ENCODE peak calls at places on chromosomes 1 and 21, in ten cellular contexts. I is HFF-Myc, O is astrocyte, M is lower lobe of right lung, H is AG10803, K is MM.1S, P is astrocyte of the spinal cord, Z is AG04449, N is IMR-90, G is fibroblast of the aortic adventitia. E is an unnamed sample.

GRCh38 chr1:51689643-51690042 is 72.8 kb downstream of the OSBPL9 start:
- DNase-seq in I (no peak), O (no peak), M (no peak), H (no peak), K (no peak), P (no peak), Z (no peak), N (no peak), G (no peak), E (no peak)

GRCh38 chr1:207027221-207027777 is 5.3 kb downstream of the C1orf116 start:
- DNase-seq in I (no peak), O (peak), M (peak), H (no peak), K (no peak), P (peak), Z (no peak), N (peak), G (no peak), E (no peak)

GRCh38 chr1:180083164-180083563 is 71.5 kb upstream of the QSOX1 start:
- DNase-seq in I (no peak), O (no peak), M (no peak), H (no peak), K (no peak), P (no peak), Z (no peak), N (peak), G (no peak), E (peak)

GRCh38 chr21:43827015-43827611 is 37.7 kb downstream of the RRP1 start:
- DNase-seq in I (peak), O (peak), M (no peak), H (peak), K (no peak), P (peak), Z (no peak), N (peak), G (peak), E (peak)

GRCh38 chr1:153611356-153611755 is 1.6 kb downstream of the S100A16 start:
- DNase-seq in I (no peak), O (no peak), M (no peak), H (no peak), K (no peak), P (no peak), Z (no peak), N (no peak), G (no peak), E (no peak)

GRCh38 chr21:43645414-43645891 is 13.8 kb downstream of the HSF2BP start:
- DNase-seq in I (peak), O (peak), M (no peak), H (peak), K (peak), P (peak), Z (peak), N (peak), G (peak), E (peak)

GRCh38 chr1:109272021-109272799 is 10.7 kb downstream of the PSRC1 start:
- DNase-seq in I (no peak), O (no peak), M (peak), H (no peak), K (no peak), P (no peak), Z (no peak), N (no peak), G (no peak), E (no peak)

GRCh38 chr1:209491897-209492296 is 91.6 kb upstream of the CAMK1G start:
- DNase-seq in I (no peak), O (no peak), M (no peak), H (no peak), K (no peak), P (no peak), Z (no peak), N (no peak), G (no peak), E (no peak)

GRCh38 chr1:55679971-55680370 is 464.8 kb upstream of the USP24 start:
- DNase-seq in I (no peak), O (peak), M (no peak), H (peak), K (no peak), P (peak), Z (peak), N (peak), G (peak), E (peak)

GRCh38 chr1:65423884-65424655 is 3.6 kb downstream of the LEPR start:
- DNase-seq in I (peak), O (peak), M (no peak), H (peak), K (no peak), P (peak), Z (peak), N (peak), G (peak), E (peak)

GRCh38 chr1:3945916-3946840 is 46.1 kb upstream of the C1orf174 start:
- DNase-seq in I (no peak), O (no peak), M (no peak), H (no peak), K (no peak), P (no peak), Z (no peak), N (no peak), G (no peak), E (no peak)

GRCh38 chr1:244778356-244778755 is 57.1 kb upstream of the COX20 start:
- DNase-seq in I (peak), O (peak), M (no peak), H (peak), K (no peak), P (peak), Z (peak), N (peak), G (peak), E (peak)

GRCh38 chr1:199929556-199929955 is 98.0 kb upstream of the NR5A2 start:
- DNase-seq in I (no peak), O (no peak), M (no peak), H (peak), K (no peak), P (no peak), Z (no peak), N (no peak), G (no peak), E (no peak)

DNA sequence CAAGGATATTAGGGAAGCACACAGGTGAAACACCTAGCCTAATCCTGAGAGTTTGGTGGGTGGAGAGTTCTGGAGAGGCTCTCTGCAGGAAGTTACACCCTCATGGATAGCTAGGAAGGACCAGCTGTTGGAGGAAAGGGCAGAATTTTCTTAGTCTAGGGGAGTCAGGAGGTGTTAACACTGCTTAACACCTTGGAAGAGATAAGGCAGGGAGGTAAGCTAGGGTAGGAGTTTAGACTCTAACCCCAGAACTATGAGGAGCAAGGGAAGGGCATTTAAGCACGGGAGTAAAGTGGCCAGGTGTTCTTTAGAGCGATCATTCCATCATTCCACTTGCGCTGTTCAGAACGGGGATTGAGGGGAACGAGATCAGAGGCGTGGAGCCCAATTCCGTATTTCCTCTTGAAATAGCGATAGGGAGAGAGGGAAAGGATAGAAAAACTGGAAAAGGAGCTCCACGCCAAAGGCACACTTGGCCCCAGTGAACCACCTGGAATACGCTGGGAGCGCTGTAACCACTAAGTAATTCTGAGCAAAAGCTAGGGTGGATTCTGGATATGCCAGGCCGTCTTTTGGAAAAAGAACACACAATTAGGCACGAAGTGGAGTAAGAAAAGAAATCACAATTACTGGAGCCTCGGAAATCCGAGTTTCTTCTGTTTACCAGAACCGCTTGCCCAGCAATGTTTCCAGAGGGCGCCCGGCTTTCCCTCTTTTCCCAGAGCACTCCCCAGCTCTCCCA is 1.5 kb upstream of the GPR137B start:
- DNase-seq in I (no peak), O (no peak), M (no peak), H (no peak), K (no peak), P (no peak), Z (no peak), N (peak), G (no peak), E (no peak)
- TF ChIP-seq CTCF in I (no peak), O (no peak), M (no peak), H (no peak), K (no peak), P (no peak), Z (no peak), N (no peak), G (no peak), E (no peak)

DNA sequence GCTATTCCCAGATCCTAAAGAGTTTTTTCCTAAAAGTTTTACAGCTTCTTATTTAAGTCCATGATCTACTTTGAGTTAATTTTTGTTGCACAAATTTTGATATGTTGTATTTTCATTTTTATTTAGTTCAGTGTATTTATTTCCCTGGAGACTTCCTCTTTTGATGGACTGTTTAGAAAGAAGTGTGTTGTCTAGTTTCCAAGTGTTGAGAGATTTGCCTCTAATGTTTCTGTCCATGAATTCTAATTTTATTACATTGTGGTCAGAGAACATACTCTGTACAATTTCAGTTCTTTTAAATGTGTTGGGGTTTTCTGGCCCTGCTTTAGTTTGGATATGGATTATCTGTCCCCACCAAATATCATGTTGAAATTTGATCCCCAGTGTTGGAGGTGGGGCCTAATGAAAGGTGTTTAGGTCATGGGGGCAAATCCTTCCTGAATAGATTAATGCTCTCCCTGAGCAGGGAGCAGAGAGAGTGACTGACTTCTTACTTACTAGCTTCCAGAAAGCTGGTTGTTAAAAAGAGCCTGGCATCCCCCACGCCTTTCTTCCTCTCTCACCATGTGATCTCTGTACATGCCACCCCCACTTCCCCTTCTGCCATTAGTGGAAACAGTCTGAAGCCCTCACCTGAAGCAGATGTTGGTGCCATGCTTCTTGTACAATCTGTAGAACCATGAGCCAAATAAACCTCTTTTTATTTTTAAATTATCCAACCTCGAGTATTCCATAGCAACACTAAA is 4.6 kb downstream of the CHD1L start:
- DNase-seq in I (no peak), O (no peak), M (no peak), H (peak), K (peak), P (no peak), Z (no peak), N (no peak), G (no peak), E (no peak)
- H3K4me3 ChIP-seq in I (no peak), O (no peak), M (no peak), H (no peak), K (no peak), P (no peak), Z (no peak), N (no peak), G (no peak), E (no peak)

GRCh38 chr1:164786980-164787833 is 228.2 kb downstream of the PBX1 start:
- DNase-seq in I (no peak), O (peak), M (peak), H (peak), K (peak), P (peak), Z (no peak), N (peak), G (peak), E (peak)
- TF ChIP-seq CTCF in I (peak), O (peak), M (peak), H (peak), K (peak), P (peak), Z (peak), N (peak), G (peak), E (peak)

DNA sequence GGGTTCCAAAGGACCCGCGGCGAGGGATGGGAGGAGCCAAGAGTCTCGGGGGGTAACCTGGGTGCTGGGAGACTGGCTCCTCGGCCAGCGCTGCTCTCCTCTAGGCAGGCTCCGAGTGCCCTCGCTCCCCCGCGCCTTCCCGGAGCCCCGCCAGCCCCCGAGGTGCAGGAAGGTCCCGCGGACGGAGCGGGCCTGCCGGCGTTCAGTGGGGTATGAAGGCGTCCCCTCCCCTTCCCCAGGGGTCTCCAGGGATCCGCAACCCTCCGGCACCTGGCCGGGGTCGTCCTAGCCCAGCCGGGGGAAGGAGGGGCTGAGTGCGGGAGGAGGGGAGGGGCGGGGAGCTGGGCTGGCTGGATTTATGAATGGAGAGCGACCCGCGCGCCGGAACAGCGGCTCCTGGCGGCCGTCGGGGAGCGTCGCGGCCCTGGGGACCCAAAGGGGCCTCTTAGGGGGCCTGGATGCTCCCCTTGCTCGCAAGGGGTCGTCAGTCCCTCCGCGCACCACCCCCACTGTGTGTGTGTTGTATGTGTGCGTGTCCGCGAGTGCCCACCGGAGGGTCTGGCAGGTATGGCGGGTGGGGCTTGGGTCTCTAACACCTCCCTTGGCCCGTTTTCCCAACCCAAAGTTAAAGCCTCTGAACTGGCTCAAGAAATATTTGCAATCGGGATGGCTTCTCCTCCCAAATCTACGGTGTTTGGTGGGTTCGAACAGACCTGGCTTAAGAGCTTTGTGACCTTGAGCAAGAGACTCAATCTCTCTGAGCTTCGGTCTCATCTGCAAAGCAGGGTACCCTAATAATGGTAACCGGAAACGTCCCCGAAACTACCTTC is 643 bp downstream of the HCRTR1 start:
- DNase-seq in I (no peak), O (no peak), M (peak), H (no peak), K (peak), P (peak), Z (no peak), N (peak), G (peak), E (peak)
- H3K4me3 ChIP-seq in I (peak), O (peak), M (peak), H (peak), K (peak), P (peak), Z (peak), N (peak), G (peak), E (peak)

DNA sequence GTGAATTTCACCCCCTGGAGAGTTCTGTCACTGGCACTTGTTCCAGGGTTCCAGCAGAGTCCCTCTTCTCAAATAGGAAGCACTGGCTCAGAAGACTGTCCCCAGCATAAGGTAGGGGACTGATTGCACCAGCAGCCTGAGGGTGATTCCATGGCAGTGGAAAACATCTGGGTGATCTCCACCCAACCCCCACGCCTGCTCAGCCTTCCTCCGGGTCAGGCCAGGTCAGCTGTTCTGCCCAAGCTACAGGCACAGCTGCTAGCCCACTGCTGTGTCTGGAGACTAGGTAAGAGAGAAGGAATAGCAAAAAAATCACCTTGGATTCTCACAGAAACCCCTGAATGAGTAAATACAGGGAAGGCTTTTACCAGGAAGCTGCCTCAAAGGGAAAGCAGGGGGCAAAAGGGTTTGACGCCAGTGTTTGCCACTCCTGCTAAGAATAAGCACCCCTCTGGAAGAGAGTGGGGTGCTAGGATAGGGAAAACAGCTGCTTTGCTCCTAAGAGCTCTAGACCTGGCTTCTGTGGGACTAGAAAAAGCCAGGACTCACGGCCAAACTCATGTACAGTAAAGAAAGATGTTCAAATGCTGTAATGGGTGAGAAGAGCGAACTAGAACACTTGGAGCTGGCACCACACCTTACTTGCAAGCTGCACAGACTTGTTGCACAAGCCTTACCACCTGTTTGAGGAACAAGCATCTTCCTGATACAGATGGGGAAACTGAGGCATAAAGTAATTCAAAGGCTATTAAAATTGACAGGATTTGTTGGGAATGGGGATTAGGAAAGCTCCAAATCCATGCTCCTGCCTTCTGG is 1.0 kb upstream of the DENND2D start:
- DNase-seq in I (no peak), O (no peak), M (no peak), H (no peak), K (no peak), P (no peak), Z (no peak), N (no peak), G (no peak), E (no peak)
- TF ChIP-seq CTCF in I (no peak), O (no peak), M (no peak), H (no peak), K (no peak), P (no peak), Z (no peak), N (no peak), G (no peak), E (no peak)

GRCh38 chr1:161217831-161218230 is 2.7 kb downstream of the FCER1G start:
- DNase-seq in I (no peak), O (no peak), M (no peak), H (no peak), K (no peak), P (no peak), Z (no peak), N (no peak), G (no peak), E (no peak)
- H3K4me3 ChIP-seq in I (no peak), O (no peak), M (peak), H (no peak), K (no peak), P (no peak), Z (no peak), N (no peak), G (no peak), E (no peak)

GRCh38 chr1:177786346-177786745 is 183.5 kb downstream of the SEC16B start:
- DNase-seq in I (no peak), O (no peak), M (no peak), H (no peak), K (no peak), P (no peak), Z (no peak), N (no peak), G (no peak), E (no peak)

GRCh38 chr1:177784394-177784793 is 185.5 kb downstream of the SEC16B start:
- DNase-seq in I (no peak), O (no peak), M (no peak), H (no peak), K (no peak), P (no peak), Z (no peak), N (no peak), G (no peak), E (no peak)

GRCh38 chr1:177779325-177779965 is 190.4 kb downstream of the SEC16B start:
- DNase-seq in I (no peak), O (no peak), M (no peak), H (no peak), K (no peak), P (no peak), Z (no peak), N (no peak), G (no peak), E (no peak)

GRCh38 chr1:177780096-177780700 is 189.7 kb downstream of the SEC16B start:
- DNase-seq in I (peak), O (peak), M (no peak), H (peak), K (peak), P (peak), Z (peak), N (peak), G (peak), E (peak)

DNA sequence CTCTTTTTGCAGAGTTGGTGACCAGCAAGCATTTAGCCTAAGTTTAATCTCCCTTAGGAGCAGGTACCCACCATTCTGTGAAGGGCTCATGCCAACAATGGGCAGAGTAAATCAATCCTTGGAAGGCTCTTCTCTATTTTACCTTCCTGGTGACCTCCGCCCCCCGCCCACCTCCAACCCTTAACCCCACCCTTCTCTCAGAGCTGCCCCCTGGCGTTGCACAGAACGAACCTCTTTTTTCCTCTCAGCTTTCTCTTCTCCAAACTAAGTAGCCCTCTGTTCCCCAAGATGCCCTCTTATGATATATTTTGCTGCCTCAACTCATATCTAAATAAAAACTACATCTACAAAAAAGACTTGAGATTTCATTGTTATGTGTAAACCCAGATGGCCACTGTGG is 186.8 kb downstream of the SEC16B start:
- DNase-seq in I (no peak), O (no peak), M (no peak), H (no peak), K (no peak), P (no peak), Z (no peak), N (no peak), G (no peak), E (no peak)
- TF ChIP-seq CTCF in I (no peak), O (no peak), M (no peak), H (no peak), K (no peak), P (peak), Z (no peak), N (no peak), G (no peak), E (no peak)

DNA sequence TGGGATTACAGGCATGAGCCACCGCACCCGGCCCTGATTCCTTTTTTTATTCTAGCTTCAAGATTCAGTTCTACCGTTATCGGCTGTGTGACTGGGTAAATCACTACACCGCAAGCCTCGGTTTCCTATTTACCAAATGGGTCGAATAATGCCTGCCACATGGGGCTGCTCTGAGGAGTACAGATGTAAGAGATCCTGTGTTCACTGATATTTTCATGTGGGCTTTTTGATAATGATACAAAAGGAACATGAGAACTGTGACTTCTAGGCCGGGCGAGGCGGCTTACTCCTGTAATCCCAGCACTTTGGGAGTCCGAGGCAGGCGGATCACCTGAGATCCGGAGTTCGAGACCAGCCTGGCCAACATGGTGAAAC is 695 bp upstream of the PSMB4 start:
- DNase-seq in I (no peak), O (no peak), M (no peak), H (no peak), K (no peak), P (no peak), Z (no peak), N (no peak), G (no peak), E (no peak)
- H3K4me3 ChIP-seq in I (peak), O (peak), M (peak), H (peak), K (peak), P (no peak), Z (no peak), N (no peak), G (no peak), E (peak)

E was measured in cardiac fibroblast.